ENCODE peak calls at places on chromosomes 1 and 21, in eight cellular contexts. One of them, this sample, is unnamed.

GRCh38 chr21:42381347-42381984 is 14.4 kb downstream of the TMPRSS3 start:
- DNase-seq in ovary: no peak
- DNase-seq in sigmoid colon: no peak
- DNase-seq in heart left ventricle: no peak
- DNase-seq in suprapubic skin: no peak
- DNase-seq in endothelial cell of umbilical vein: peak; percentile 31
- DNase-seq in IMR-90: peak; percentile 46
- DNase-seq in A549: peak; percentile 26
- DNase-seq in this sample: no peak

GRCh38 chr1:72282271-72282656 is at the start of gene NEGR1:
- DNase-seq in IMR-90: peak; percentile 68
- DNase-seq in sigmoid colon: peak; percentile 87
- DNase-seq in suprapubic skin: peak; percentile 74
- DNase-seq in heart left ventricle: peak; percentile 64
- DNase-seq in A549: no peak
- DNase-seq in endothelial cell of umbilical vein: peak; percentile 70
- DNase-seq in ovary: peak; percentile 71
- DNase-seq in this sample: peak; percentile 46

GRCh38 chr1:13700521-13701273 is 709 bp downstream of the PRDM2 start:
- DNase-seq in ovary: peak; percentile 74
- DNase-seq in A549: peak; percentile 6
- DNase-seq in IMR-90: peak; percentile 20
- DNase-seq in heart left ventricle: peak; percentile 52
- DNase-seq in endothelial cell of umbilical vein: peak; percentile 57
- DNase-seq in suprapubic skin: no peak
- DNase-seq in sigmoid colon: no peak
- DNase-seq in this sample: peak; percentile 37

GRCh38 chr1:9770276-9770675 is 53.5 kb downstream of the CLSTN1 start:
- DNase-seq in A549: no peak
- DNase-seq in suprapubic skin: no peak
- DNase-seq in endothelial cell of umbilical vein: no peak
- DNase-seq in sigmoid colon: peak; percentile 33
- DNase-seq in ovary: no peak
- DNase-seq in heart left ventricle: no peak
- DNase-seq in IMR-90: no peak
- DNase-seq in this sample: no peak

GRCh38 chr21:35603471-35603870 is 456.9 kb downstream of the SETD4 start:
- DNase-seq in suprapubic skin: no peak
- DNase-seq in heart left ventricle: no peak
- DNase-seq in ovary: no peak
- DNase-seq in endothelial cell of umbilical vein: no peak
- DNase-seq in sigmoid colon: no peak
- DNase-seq in A549: no peak
- DNase-seq in IMR-90: no peak
- DNase-seq in this sample: no peak

GRCh38 chr1:1306070-1306660 is 1.6 kb downstream of the ACAP3 start:
- DNase-seq in ovary: no peak
- DNase-seq in IMR-90: peak; percentile 27
- DNase-seq in sigmoid colon: no peak
- DNase-seq in suprapubic skin: no peak
- DNase-seq in heart left ventricle: no peak
- DNase-seq in endothelial cell of umbilical vein: no peak
- DNase-seq in A549: no peak
- DNase-seq in this sample: no peak

GRCh38 chr1:24983006-24983680 is 53.1 kb upstream of the RUNX3 start:
- DNase-seq in IMR-90: no peak
- DNase-seq in ovary: no peak
- DNase-seq in suprapubic skin: no peak
- DNase-seq in endothelial cell of umbilical vein: no peak
- DNase-seq in heart left ventricle: no peak
- DNase-seq in A549: no peak
- DNase-seq in sigmoid colon: no peak
- DNase-seq in this sample: no peak

GRCh38 chr1:29237906-29238600 is 1.7 kb downstream of the PTPRU start:
- DNase-seq in endothelial cell of umbilical vein: peak; percentile 5
- DNase-seq in A549: no peak
- DNase-seq in heart left ventricle: peak; percentile 51
- DNase-seq in sigmoid colon: peak; percentile 81
- DNase-seq in suprapubic skin: peak; percentile 74
- DNase-seq in IMR-90: no peak
- DNase-seq in ovary: peak; percentile 61
- DNase-seq in this sample: peak; percentile 60

GRCh38 chr1:206674745-206675175 is 9.9 kb upstream of the MAPKAPK2 start:
- DNase-seq in endothelial cell of umbilical vein: no peak
- DNase-seq in heart left ventricle: peak; percentile 77
- DNase-seq in suprapubic skin: no peak
- DNase-seq in sigmoid colon: peak; percentile 97
- DNase-seq in ovary: peak; percentile 82
- DNase-seq in A549: peak; percentile 46
- DNase-seq in IMR-90: peak; percentile 100
- DNase-seq in this sample: peak; percentile 86

GRCh38 chr1:43303477-43304286 is 2.9 kb downstream of the TIE1 start:
- DNase-seq in heart left ventricle: peak; percentile 31
- DNase-seq in sigmoid colon: peak; percentile 33
- DNase-seq in ovary: no peak
- DNase-seq in IMR-90: no peak
- DNase-seq in suprapubic skin: no peak
- DNase-seq in endothelial cell of umbilical vein: peak; percentile 26
- DNase-seq in A549: no peak
- DNase-seq in this sample: no peak

GRCh38 chr21:42413500-42413899 is 9.8 kb downstream of the UBASH3A start:
- DNase-seq in suprapubic skin: no peak
- DNase-seq in A549: no peak
- DNase-seq in IMR-90: no peak
- DNase-seq in ovary: no peak
- DNase-seq in sigmoid colon: no peak
- DNase-seq in endothelial cell of umbilical vein: no peak
- DNase-seq in heart left ventricle: no peak
- DNase-seq in this sample: no peak

GRCh38 chr1:8563944-8564537 is 246.1 kb downstream of the SLC45A1 start:
- DNase-seq in sigmoid colon: no peak
- DNase-seq in ovary: no peak
- DNase-seq in IMR-90: no peak
- DNase-seq in heart left ventricle: no peak
- DNase-seq in A549: no peak
- DNase-seq in suprapubic skin: no peak
- DNase-seq in endothelial cell of umbilical vein: no peak
- DNase-seq in this sample: no peak

GRCh38 chr1:114037952-114038867 is 58.9 kb downstream of the OLFML3 start:
- DNase-seq in endothelial cell of umbilical vein: no peak
- DNase-seq in IMR-90: no peak
- DNase-seq in A549: no peak
- DNase-seq in sigmoid colon: no peak
- DNase-seq in suprapubic skin: no peak
- DNase-seq in ovary: no peak
- DNase-seq in heart left ventricle: no peak
- DNase-seq in this sample: no peak

GRCh38 chr1:99004270-99005141 is at the start of gene PLPPR5:
- DNase-seq in sigmoid colon: no peak
- DNase-seq in ovary: peak; percentile 10
- DNase-seq in heart left ventricle: no peak
- DNase-seq in IMR-90: peak; percentile 19
- DNase-seq in A549: no peak
- DNase-seq in endothelial cell of umbilical vein: peak; percentile 12
- DNase-seq in suprapubic skin: no peak
- DNase-seq in this sample: no peak

GRCh38 chr1:43315963-43316737 is 15.4 kb downstream of the TIE1 start:
- DNase-seq in sigmoid colon: peak; percentile 18
- DNase-seq in A549: no peak
- DNase-seq in suprapubic skin: peak; percentile 28
- DNase-seq in endothelial cell of umbilical vein: no peak
- DNase-seq in ovary: no peak
- DNase-seq in heart left ventricle: no peak
- DNase-seq in IMR-90: no peak
- DNase-seq in this sample: no peak

GRCh38 chr1:39681294-39681693 is 9.4 kb upstream of the NT5C1A start:
- DNase-seq in sigmoid colon: no peak
- DNase-seq in endothelial cell of umbilical vein: no peak
- DNase-seq in suprapubic skin: no peak
- DNase-seq in heart left ventricle: no peak
- DNase-seq in ovary: no peak
- DNase-seq in A549: no peak
- DNase-seq in IMR-90: no peak
- DNase-seq in this sample: no peak

GRCh38 chr1:183685112-183685713 is 32.1 kb upstream of the APOBEC4 start:
- DNase-seq in heart left ventricle: no peak
- DNase-seq in suprapubic skin: no peak
- DNase-seq in ovary: no peak
- DNase-seq in endothelial cell of umbilical vein: peak; percentile 63
- DNase-seq in sigmoid colon: no peak
- DNase-seq in A549: peak; percentile 64
- DNase-seq in IMR-90: peak; percentile 56
- DNase-seq in this sample: no peak

GRCh38 chr1:19033926-19034680 is 77.6 kb upstream of the IFFO2 start:
- DNase-seq in suprapubic skin: no peak
- DNase-seq in heart left ventricle: no peak
- DNase-seq in A549: no peak
- DNase-seq in endothelial cell of umbilical vein: no peak
- DNase-seq in ovary: no peak
- DNase-seq in sigmoid colon: no peak
- DNase-seq in IMR-90: peak; percentile 56
- DNase-seq in this sample: peak; percentile 57

DNA sequence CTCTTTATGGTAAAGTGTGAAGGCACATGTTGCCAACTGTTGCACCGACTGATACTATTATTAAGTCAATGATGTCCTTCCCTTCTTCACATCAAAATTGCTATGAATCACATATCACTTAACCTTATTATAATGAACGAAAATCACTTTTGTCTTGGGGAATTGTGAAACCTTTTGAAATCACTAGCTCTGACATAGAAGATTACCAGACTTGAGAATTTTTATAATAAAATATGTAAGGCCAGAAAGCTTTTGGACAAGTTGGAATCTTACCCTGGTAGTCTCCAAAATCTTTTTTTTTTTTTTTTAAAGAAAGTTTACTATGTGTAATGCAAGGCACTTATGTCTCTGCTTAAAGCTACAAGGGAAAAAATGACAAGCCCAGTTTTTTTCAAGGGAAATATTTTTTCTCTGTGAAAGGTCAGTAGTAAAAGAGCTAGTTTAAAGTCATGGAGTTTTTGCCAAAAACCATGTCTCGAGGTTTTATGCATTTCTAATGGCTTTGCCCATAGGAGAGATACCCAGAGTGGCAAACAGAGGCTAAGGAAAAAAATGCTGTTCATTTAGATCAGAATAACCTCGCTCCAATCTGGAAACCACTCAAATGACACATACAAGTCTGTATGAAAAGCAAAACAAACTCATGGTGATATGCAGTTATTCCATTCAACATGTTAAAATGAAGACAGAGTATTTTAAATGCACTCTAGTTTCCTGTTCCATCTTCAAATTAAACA is 36.7 kb upstream of the EDEM3 start:
- DNase-seq in endothelial cell of umbilical vein: peak; percentile 17
- DNase-seq in heart left ventricle: no peak
- DNase-seq in A549: no peak
- DNase-seq in ovary: no peak
- DNase-seq in sigmoid colon: no peak
- DNase-seq in IMR-90: peak; percentile 77
- DNase-seq in suprapubic skin: no peak
- DNase-seq in this sample: no peak
- H3K27ac ChIP-seq in endothelial cell of umbilical vein: peak overlapping the region; percentile 96
- H3K27ac ChIP-seq in heart left ventricle: no peak overlapping the region
- H3K27ac ChIP-seq in A549: peak overlapping the region; percentile 86
- H3K27ac ChIP-seq in ovary: no peak overlapping the region
- H3K27ac ChIP-seq in sigmoid colon: peak overlapping the region; percentile 71
- H3K27ac ChIP-seq in IMR-90: no peak overlapping the region
- H3K27ac ChIP-seq in suprapubic skin: peak overlapping the region; percentile 66
- H3K27ac ChIP-seq in this sample: no peak overlapping the region

GRCh38 chr1:31062867-31063380 is 2.6 kb downstream of the PUM1 start:
- DNase-seq in ovary: no peak
- DNase-seq in IMR-90: no peak
- DNase-seq in A549: no peak
- DNase-seq in suprapubic skin: no peak
- DNase-seq in sigmoid colon: no peak
- DNase-seq in endothelial cell of umbilical vein: no peak
- DNase-seq in heart left ventricle: no peak
- DNase-seq in this sample: no peak
- H3K4me3 ChIP-seq in ovary: no peak overlapping the region
- H3K4me3 ChIP-seq in IMR-90: no peak overlapping the region
- H3K4me3 ChIP-seq in A549: peak overlapping the region; percentile 87
- H3K4me3 ChIP-seq in suprapubic skin: peak overlapping the region; percentile 80
- H3K4me3 ChIP-seq in sigmoid colon: peak overlapping the region; percentile 68
- H3K4me3 ChIP-seq in endothelial cell of umbilical vein: peak overlapping the region; percentile 99
- H3K4me3 ChIP-seq in heart left ventricle: no peak overlapping the region
- H3K4me3 ChIP-seq in this sample: peak overlapping the region; percentile 72

DNA sequence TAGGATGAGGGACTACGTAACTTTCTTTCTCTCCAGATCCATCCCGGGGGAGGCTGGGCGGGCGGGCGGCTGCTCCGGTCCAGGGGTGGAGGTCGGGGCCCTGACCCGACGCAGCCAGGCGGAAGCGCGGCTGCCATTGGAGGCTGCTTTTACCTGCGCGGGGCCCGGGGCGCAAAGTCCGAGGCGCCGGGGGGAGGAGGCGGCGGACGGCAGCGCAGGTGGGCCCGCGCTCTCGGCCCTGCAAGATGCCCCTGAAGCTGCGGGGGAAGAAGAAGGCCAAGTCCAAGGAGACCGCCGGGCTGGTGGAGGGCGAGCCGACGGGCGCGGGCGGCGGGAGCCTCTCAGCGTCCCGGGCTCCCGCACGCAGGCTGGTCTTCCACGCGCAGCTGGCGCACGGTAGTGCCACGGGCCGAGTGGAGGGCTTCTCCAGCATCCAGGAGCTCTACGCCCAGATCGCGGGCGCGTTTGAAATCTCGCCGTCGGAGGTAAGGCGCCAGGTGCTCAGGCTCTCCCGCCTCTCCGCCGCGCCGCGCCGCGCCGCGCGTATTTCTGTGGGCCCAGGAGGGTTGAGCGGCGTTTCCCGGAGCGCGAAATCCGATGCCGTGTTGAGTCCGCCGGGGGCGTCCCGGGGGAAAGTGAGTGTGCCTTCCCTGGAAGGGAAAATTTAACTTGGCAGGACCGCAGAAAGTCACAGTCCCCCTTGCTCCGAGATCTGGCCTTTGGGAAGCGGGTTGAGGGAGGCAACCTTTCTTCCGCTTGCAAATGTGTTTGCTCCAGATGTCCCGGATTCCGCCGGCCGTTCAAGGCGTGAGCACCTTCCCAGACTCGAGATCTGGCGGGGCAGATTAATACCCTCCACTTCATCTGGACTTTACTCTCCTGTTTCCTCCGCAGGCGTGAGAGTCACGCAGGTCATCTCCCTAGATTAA is at the start of gene GIPC2:
- DNase-seq in ovary: peak; percentile 58
- DNase-seq in heart left ventricle: peak; percentile 40
- DNase-seq in suprapubic skin: no peak
- DNase-seq in endothelial cell of umbilical vein: peak; percentile 59
- DNase-seq in IMR-90: peak; percentile 18
- DNase-seq in A549: no peak
- DNase-seq in sigmoid colon: no peak
- DNase-seq in this sample: no peak
- TF ChIP-seq POLR2A in ovary: no peak
- TF ChIP-seq POLR2A in heart left ventricle: no peak
- TF ChIP-seq POLR2A in suprapubic skin: no peak
- TF ChIP-seq POLR2A in endothelial cell of umbilical vein: no peak
- TF ChIP-seq POLR2A in IMR-90: no peak
- TF ChIP-seq POLR2A in A549: no peak
- TF ChIP-seq POLR2A in sigmoid colon: no peak
- TF ChIP-seq POLR2A in this sample: no peak

DNA sequence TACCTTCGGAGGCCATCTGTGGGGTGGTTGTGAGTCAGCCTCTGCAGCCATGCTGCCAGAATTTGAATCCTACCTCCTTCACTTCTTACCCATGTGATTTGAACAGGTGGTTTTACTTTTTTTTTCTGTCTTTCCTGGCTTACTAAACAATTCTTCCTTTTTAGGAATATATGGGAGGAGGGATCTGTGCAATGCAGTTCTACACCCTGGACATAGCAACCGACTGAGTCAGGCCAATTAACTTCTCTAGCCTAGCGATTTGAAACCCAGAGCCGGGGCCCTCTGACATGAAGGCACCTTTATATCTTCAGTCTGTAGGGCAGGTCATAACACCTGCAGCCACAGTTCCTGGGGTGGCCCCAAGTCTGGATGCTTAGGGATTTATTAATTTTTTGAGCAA is 83.6 kb downstream of the ST6GALNAC3 start:
- DNase-seq in sigmoid colon: no peak
- DNase-seq in IMR-90: no peak
- DNase-seq in heart left ventricle: no peak
- DNase-seq in suprapubic skin: no peak
- DNase-seq in ovary: no peak
- DNase-seq in A549: no peak
- DNase-seq in endothelial cell of umbilical vein: no peak
- DNase-seq in this sample: no peak
- H3K27ac ChIP-seq in sigmoid colon: no peak overlapping the region
- H3K27ac ChIP-seq in IMR-90: no peak overlapping the region
- H3K27ac ChIP-seq in heart left ventricle: no peak overlapping the region
- H3K27ac ChIP-seq in suprapubic skin: no peak overlapping the region
- H3K27ac ChIP-seq in ovary: no peak overlapping the region
- H3K27ac ChIP-seq in A549: no peak overlapping the region
- H3K27ac ChIP-seq in endothelial cell of umbilical vein: no peak overlapping the region
- H3K27ac ChIP-seq in this sample: no peak overlapping the region

This sample was measured in uterus.